ENCODE peak calls at places on chromosomes 12 and 14, in five cellular contexts. One of them, this sample, is unnamed.

GRCh38 chr12:132171968-132172521 is 27.8 kb downstream of the NOC4L start:
- DNase-seq in astrocyte of the cerebellum: no peak
- DNase-seq in heart right ventricle: no peak
- DNase-seq in thyroid gland: no peak
- DNase-seq in IMR-90: no peak
- DNase-seq in this sample: no peak

GRCh38 chr14:60648934-60649814 is at the start of gene SIX1:
- DNase-seq in astrocyte of the cerebellum: peak
- DNase-seq in heart right ventricle: peak
- DNase-seq in thyroid gland: peak
- DNase-seq in IMR-90: peak
- DNase-seq in this sample: peak

GRCh38 chr14:103803661-103804060 is 43.7 kb downstream of the PPP1R13B start:
- DNase-seq in astrocyte of the cerebellum: no peak
- DNase-seq in heart right ventricle: no peak
- DNase-seq in thyroid gland: no peak
- DNase-seq in IMR-90: peak
- DNase-seq in this sample: no peak

GRCh38 chr12:105267711-105268110 is 31.7 kb upstream of the APPL2 start:
- DNase-seq in astrocyte of the cerebellum: no peak
- DNase-seq in heart right ventricle: no peak
- DNase-seq in thyroid gland: no peak
- DNase-seq in IMR-90: peak
- DNase-seq in this sample: no peak

GRCh38 chr12:8996682-8997405 is 7.5 kb downstream of the KLRG1 start:
- DNase-seq in astrocyte of the cerebellum: peak
- DNase-seq in heart right ventricle: no peak
- DNase-seq in thyroid gland: no peak
- DNase-seq in IMR-90: peak
- DNase-seq in this sample: no peak

GRCh38 chr12:1890119-1890703 is 28.2 kb downstream of the CACNA2D4 start:
- DNase-seq in astrocyte of the cerebellum: no peak
- DNase-seq in heart right ventricle: no peak
- DNase-seq in thyroid gland: no peak
- DNase-seq in IMR-90: no peak
- DNase-seq in this sample: no peak

GRCh38 chr12:128969480-128970055 is 116.3 kb downstream of the GLT1D1 start:
- DNase-seq in astrocyte of the cerebellum: no peak
- DNase-seq in heart right ventricle: no peak
- DNase-seq in thyroid gland: peak
- DNase-seq in IMR-90: no peak
- DNase-seq in this sample: peak

GRCh38 chr12:106081606-106082005 is 57.1 kb downstream of the NUAK1 start:
- DNase-seq in astrocyte of the cerebellum: no peak
- DNase-seq in heart right ventricle: no peak
- DNase-seq in thyroid gland: no peak
- DNase-seq in IMR-90: peak
- DNase-seq in this sample: no peak

GRCh38 chr14:57487771-57488170 is 5.9 kb downstream of the CCDC198 start:
- DNase-seq in astrocyte of the cerebellum: no peak
- DNase-seq in heart right ventricle: no peak
- DNase-seq in thyroid gland: no peak
- DNase-seq in IMR-90: peak
- DNase-seq in this sample: no peak

GRCh38 chr12:57454566-57455373 is at the start of gene INHBE:
- DNase-seq in astrocyte of the cerebellum: no peak
- DNase-seq in heart right ventricle: no peak
- DNase-seq in thyroid gland: no peak
- DNase-seq in IMR-90: peak
- DNase-seq in this sample: no peak

GRCh38 chr14:85471744-85472143 is 58.2 kb upstream of the FLRT2 start:
- DNase-seq in astrocyte of the cerebellum: peak
- DNase-seq in heart right ventricle: peak
- DNase-seq in thyroid gland: peak
- DNase-seq in IMR-90: peak
- DNase-seq in this sample: peak

GRCh38 chr12:76080017-76080728 is 4.3 kb downstream of the NAP1L1 start:
- DNase-seq in astrocyte of the cerebellum: no peak
- DNase-seq in heart right ventricle: no peak
- DNase-seq in thyroid gland: no peak
- DNase-seq in IMR-90: peak
- DNase-seq in this sample: no peak

GRCh38 chr12:76080729-76081415 is 3.6 kb downstream of the NAP1L1 start:
- DNase-seq in astrocyte of the cerebellum: no peak
- DNase-seq in heart right ventricle: no peak
- DNase-seq in thyroid gland: no peak
- DNase-seq in IMR-90: no peak
- DNase-seq in this sample: no peak

GRCh38 chr12:76083761-76084276 is 666 bp downstream of the NAP1L1 start:
- DNase-seq in astrocyte of the cerebellum: peak
- DNase-seq in heart right ventricle: peak
- DNase-seq in thyroid gland: peak
- DNase-seq in IMR-90: peak
- DNase-seq in this sample: peak

GRCh38 chr12:76083246-76083735 is 1.2 kb downstream of the NAP1L1 start:
- DNase-seq in astrocyte of the cerebellum: no peak
- DNase-seq in heart right ventricle: no peak
- DNase-seq in thyroid gland: no peak
- DNase-seq in IMR-90: no peak
- DNase-seq in this sample: no peak

DNA sequence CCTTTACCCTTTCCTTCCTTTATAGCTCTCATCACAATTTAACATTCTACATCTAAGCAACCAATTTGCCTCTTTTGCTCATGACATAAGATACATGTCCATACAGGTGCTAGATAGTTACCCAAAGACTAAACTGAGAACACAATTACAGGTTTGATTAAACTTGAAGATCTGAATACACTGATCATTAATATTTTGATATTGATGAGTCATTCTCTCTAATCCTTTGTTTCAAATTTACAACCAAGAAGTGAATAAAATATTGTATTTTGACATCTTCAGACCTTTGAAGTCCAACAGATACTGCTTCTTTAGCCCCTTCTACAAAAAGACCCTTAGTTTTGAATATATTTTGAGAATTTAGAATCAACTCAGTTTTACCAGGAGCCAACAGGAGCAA is 2.6 kb downstream of the NAP1L1 start:
- DNase-seq in astrocyte of the cerebellum: no peak
- DNase-seq in heart right ventricle: no peak
- DNase-seq in thyroid gland: no peak
- DNase-seq in IMR-90: no peak
- DNase-seq in this sample: no peak
- H3K4me3 ChIP-seq in astrocyte of the cerebellum: no peak
- H3K4me3 ChIP-seq in heart right ventricle: no peak
- H3K4me3 ChIP-seq in thyroid gland: no peak
- H3K4me3 ChIP-seq in IMR-90: no peak
- H3K4me3 ChIP-seq in this sample: no peak

GRCh38 chr14:93976477-93977057 is at the start of gene ASB2:
- DNase-seq in astrocyte of the cerebellum: no peak
- DNase-seq in heart right ventricle: peak
- DNase-seq in thyroid gland: no peak
- DNase-seq in IMR-90: peak
- DNase-seq in this sample: no peak
- H3K4me3 ChIP-seq in astrocyte of the cerebellum: no peak
- H3K4me3 ChIP-seq in heart right ventricle: peak
- H3K4me3 ChIP-seq in thyroid gland: no peak
- H3K4me3 ChIP-seq in IMR-90: no peak
- H3K4me3 ChIP-seq in this sample: peak

GRCh38 chr12:12608557-12608957 is 3.1 kb upstream of the CREBL2 start:
- DNase-seq in astrocyte of the cerebellum: no peak
- DNase-seq in heart right ventricle: no peak
- DNase-seq in thyroid gland: no peak
- DNase-seq in IMR-90: peak
- DNase-seq in this sample: no peak
- H3K4me3 ChIP-seq in astrocyte of the cerebellum: no peak
- H3K4me3 ChIP-seq in heart right ventricle: no peak
- H3K4me3 ChIP-seq in thyroid gland: no peak
- H3K4me3 ChIP-seq in IMR-90: no peak
- H3K4me3 ChIP-seq in this sample: no peak

GRCh38 chr12:27875677-27876076 is 95.6 kb upstream of the MANSC4 start:
- DNase-seq in astrocyte of the cerebellum: no peak
- DNase-seq in heart right ventricle: no peak
- DNase-seq in thyroid gland: no peak
- DNase-seq in IMR-90: no peak
- DNase-seq in this sample: no peak
- H3K4me3 ChIP-seq in astrocyte of the cerebellum: no peak
- H3K4me3 ChIP-seq in heart right ventricle: no peak
- H3K4me3 ChIP-seq in thyroid gland: no peak
- H3K4me3 ChIP-seq in IMR-90: no peak
- H3K4me3 ChIP-seq in this sample: no peak